ENCODE peak calls at places on chromosomes 2 and 18, in eight cellular contexts. Z is ovary, H is Peyer's patch, O is IMR-90, C is spleen, Y is esophagus squamous epithelium, W is gastrocnemius medialis, E is stomach. F is an unnamed sample. For H3K4me1, the result is how much of the 10 kb centered on the place peaks cover.

GRCh38 chr2:21395366-21395765 is 271.6 kb downstream of the TDRD15 start:
- DNase-seq in H (no peak), W (no peak), O (no peak), C (no peak), Y (no peak), Z (no peak), E (no peak), F (no peak)

GRCh38 chr18:59067873-59068272 is 71.8 kb upstream of the SEC11C start:
- DNase-seq in C (no peak), W (no peak), Y (no peak), H (peak), O (peak), Z (no peak), E (peak), F (no peak)

GRCh38 chr2:26558271-26559043 is 80.5 kb upstream of the OTOF start:
- DNase-seq in W (no peak), H (no peak), E (no peak), Y (no peak), C (peak), O (no peak), Z (no peak), F (no peak)

GRCh38 chr18:54204883-54205282 is 19.6 kb downstream of the MBD2 start:
- DNase-seq in W (no peak), C (no peak), Z (no peak), O (no peak), H (no peak), E (no peak), Y (no peak), F (no peak)

GRCh38 chr2:8462280-8462679 is 219.6 kb upstream of the ID2 start:
- DNase-seq in Y (no peak), O (no peak), W (no peak), H (peak), C (no peak), E (no peak), Z (no peak), F (no peak)

GRCh38 chr2:1802046-1802445 is 57.7 kb upstream of the PXDN start:
- DNase-seq in Y (no peak), O (no peak), H (no peak), E (no peak), Z (no peak), W (no peak), C (peak), F (no peak)

GRCh38 chr18:55862693-55863485 is 274.9 kb upstream of the TCF4 start:
- DNase-seq in E (no peak), W (no peak), Y (no peak), Z (no peak), O (no peak), C (no peak), H (no peak), F (no peak)

GRCh38 chr2:237096911-237097310 is 11.2 kb downstream of the COPS8 start:
- DNase-seq in O (peak), Y (no peak), H (no peak), C (no peak), W (peak), E (no peak), Z (no peak), F (no peak)

GRCh38 chr2:60560734-60561649 is 7.5 kb upstream of the BCL11A start:
- DNase-seq in Y (no peak), Z (no peak), E (no peak), O (no peak), W (no peak), C (no peak), H (no peak), F (no peak)

GRCh38 chr2:121633463-121633862 is 15.8 kb downstream of the CLASP1 start:
- DNase-seq in W (peak), O (no peak), Y (no peak), Z (no peak), H (no peak), E (no peak), C (no peak), F (no peak)

GRCh38 chr2:11508279-11508678 is 25.6 kb upstream of the GREB1 start:
- DNase-seq in Z (peak), W (no peak), O (no peak), E (no peak), H (no peak), C (no peak), Y (no peak), F (no peak)

GRCh38 chr18:12747530-12748315 is 44.9 kb downstream of the PSMG2 start:
- DNase-seq in E (no peak), W (no peak), H (no peak), Y (no peak), C (no peak), Z (no peak), O (peak), F (no peak)

GRCh38 chr18:75489493-75490190 is 62.1 kb upstream of the SMIM21 start:
- DNase-seq in E (no peak), Y (no peak), O (peak), C (no peak), H (no peak), Z (peak), W (no peak), F (peak)

GRCh38 chr2:100235098-100235497 is 87.2 kb downstream of the LONRF2 start:
- DNase-seq in Y (no peak), O (peak), H (peak), Z (no peak), W (no peak), E (peak), C (peak), F (no peak)

GRCh38 chr2:141384676-141385075 is 746.1 kb downstream of the LRP1B start:
- DNase-seq in H (no peak), Z (no peak), O (peak), E (no peak), C (no peak), Y (no peak), W (no peak), F (no peak)

GRCh38 chr2:69204654-69205053 is 182.4 kb downstream of the GFPT1 start:
- DNase-seq in W (no peak), O (no peak), Z (no peak), H (no peak), Y (no peak), E (no peak), C (no peak), F (no peak)

GRCh38 chr2:46612675-46613074 is 133.3 kb downstream of the TMEM247 start:
- DNase-seq in W (no peak), C (no peak), Z (no peak), H (no peak), Y (no peak), O (no peak), E (no peak), F (no peak)

GRCh38 chr2:110645616-110646015 is 32.2 kb downstream of the BUB1 start:
- DNase-seq in O (no peak), W (no peak), Y (no peak), E (no peak), Z (no peak), C (no peak), H (no peak), F (no peak)

GRCh38 chr2:8475349-8476045 is 206.4 kb upstream of the ID2 start:
- DNase-seq in W (no peak), C (no peak), Z (no peak), O (no peak), H (peak), Y (no peak), E (no peak), F (no peak)

GRCh38 chr2:204012081-204012653 is 75.6 kb downstream of the ICOS start:
- DNase-seq in W (no peak), Y (no peak), H (no peak), O (no peak), Z (no peak), C (no peak), E (peak), F (no peak)

GRCh38 chr2:239181601-239182471 is 219.0 kb downstream of the HDAC4 start:
- DNase-seq in W (no peak), E (no peak), Z (peak), C (peak), H (peak), O (no peak), Y (no peak), F (peak)

GRCh38 chr2:224142397-224143312 is 103.6 kb upstream of the SERPINE2 start:
- DNase-seq in C (no peak), O (peak), Z (no peak), W (no peak), E (no peak), Y (no peak), H (no peak), F (no peak)

GRCh38 chr2:231883468-231883881 is 42.7 kb downstream of the NPPC start:
- DNase-seq in Z (no peak), W (no peak), O (no peak), C (no peak), E (no peak), Y (no peak), H (peak), F (no peak)

GRCh38 chr18:70523798-70524182 is 234.9 kb downstream of the SOCS6 start:
- DNase-seq in C (no peak), O (no peak), E (no peak), Z (no peak), H (no peak), W (no peak), Y (no peak), F (no peak)

GRCh38 chr18:11695736-11696135 is 6.7 kb downstream of the GNAL start:
- DNase-seq in Z (no peak), H (no peak), E (no peak), W (no peak), C (no peak), Y (no peak), O (no peak), F (no peak)

GRCh38 chr18:43049021-43049420 is 66.5 kb downstream of the RIT2 start:
- DNase-seq in C (no peak), O (peak), H (no peak), Y (no peak), W (no peak), Z (no peak), E (no peak), F (no peak)

GRCh38 chr2:9307505-9307904 is 100.9 kb downstream of the ASAP2 start:
- DNase-seq in C (no peak), O (no peak), E (no peak), W (no peak), Y (no peak), H (no peak), Z (no peak), F (no peak)

GRCh38 chr18:25646971-25647370 is 295.0 kb upstream of the ZNF521 start:
- DNase-seq in H (no peak), W (no peak), Z (no peak), E (no peak), Y (no peak), O (peak), C (no peak), F (no peak)

GRCh38 chr2:228819701-228820100 is 451.4 kb downstream of the PID1 start:
- DNase-seq in W (no peak), H (no peak), Y (no peak), E (no peak), C (no peak), Z (no peak), O (peak), F (no peak)

GRCh38 chr2:145815933-145816332 is 1296.0 kb upstream of the ZEB2 start:
- DNase-seq in W (no peak), Y (no peak), C (no peak), O (no peak), H (no peak), E (no peak), Z (no peak), F (no peak)

GRCh38 chr2:96108578-96109561 is 7.5 kb downstream of the ADRA2B start:
- DNase-seq in Y (no peak), C (peak), O (no peak), Z (no peak), H (no peak), W (no peak), E (no peak), F (no peak)

GRCh38 chr2:44715671-44716077 is 225.8 kb upstream of the SIX3 start:
- DNase-seq in E (no peak), H (no peak), W (no peak), Z (no peak), Y (no peak), O (peak), C (no peak), F (no peak)

GRCh38 chr18:76687271-76688006 is 134.9 kb upstream of the ZNF236 start:
- DNase-seq in C (no peak), W (no peak), E (no peak), Y (no peak), O (peak), H (no peak), Z (peak), F (peak)

GRCh38 chr2:71746946-71747501 is 293.7 kb downstream of the DYSF start:
- DNase-seq in Z (no peak), C (no peak), H (peak), Y (no peak), O (no peak), W (peak), E (no peak), F (peak)

GRCh38 chr18:51235011-51235789 is 37.7 kb upstream of the MEX3C start:
- DNase-seq in O (no peak), C (no peak), H (no peak), E (no peak), W (no peak), Y (no peak), Z (no peak), F (no peak)

GRCh38 chr18:56632070-56633022 is 6.0 kb downstream of the TXNL1 start:
- DNase-seq in Z (no peak), H (no peak), W (no peak), C (no peak), Y (no peak), E (no peak), O (no peak), F (no peak)

GRCh38 chr2:113219889-113220641 is 46.3 kb downstream of the PSD4 start:
- DNase-seq in E (peak), Z (no peak), W (no peak), C (no peak), O (peak), H (peak), Y (no peak), F (no peak)

GRCh38 chr2:190162851-190163250 is 100.3 kb upstream of the MSTN start:
- DNase-seq in W (no peak), Z (no peak), Y (no peak), C (no peak), H (no peak), O (no peak), E (no peak), F (no peak)

GRCh38 chr18:32549248-32549842 is 78.7 kb upstream of the GAREM1 start:
- DNase-seq in W (no peak), Y (no peak), C (no peak), H (peak), O (peak), E (peak), Z (peak), F (peak)

DNA sequence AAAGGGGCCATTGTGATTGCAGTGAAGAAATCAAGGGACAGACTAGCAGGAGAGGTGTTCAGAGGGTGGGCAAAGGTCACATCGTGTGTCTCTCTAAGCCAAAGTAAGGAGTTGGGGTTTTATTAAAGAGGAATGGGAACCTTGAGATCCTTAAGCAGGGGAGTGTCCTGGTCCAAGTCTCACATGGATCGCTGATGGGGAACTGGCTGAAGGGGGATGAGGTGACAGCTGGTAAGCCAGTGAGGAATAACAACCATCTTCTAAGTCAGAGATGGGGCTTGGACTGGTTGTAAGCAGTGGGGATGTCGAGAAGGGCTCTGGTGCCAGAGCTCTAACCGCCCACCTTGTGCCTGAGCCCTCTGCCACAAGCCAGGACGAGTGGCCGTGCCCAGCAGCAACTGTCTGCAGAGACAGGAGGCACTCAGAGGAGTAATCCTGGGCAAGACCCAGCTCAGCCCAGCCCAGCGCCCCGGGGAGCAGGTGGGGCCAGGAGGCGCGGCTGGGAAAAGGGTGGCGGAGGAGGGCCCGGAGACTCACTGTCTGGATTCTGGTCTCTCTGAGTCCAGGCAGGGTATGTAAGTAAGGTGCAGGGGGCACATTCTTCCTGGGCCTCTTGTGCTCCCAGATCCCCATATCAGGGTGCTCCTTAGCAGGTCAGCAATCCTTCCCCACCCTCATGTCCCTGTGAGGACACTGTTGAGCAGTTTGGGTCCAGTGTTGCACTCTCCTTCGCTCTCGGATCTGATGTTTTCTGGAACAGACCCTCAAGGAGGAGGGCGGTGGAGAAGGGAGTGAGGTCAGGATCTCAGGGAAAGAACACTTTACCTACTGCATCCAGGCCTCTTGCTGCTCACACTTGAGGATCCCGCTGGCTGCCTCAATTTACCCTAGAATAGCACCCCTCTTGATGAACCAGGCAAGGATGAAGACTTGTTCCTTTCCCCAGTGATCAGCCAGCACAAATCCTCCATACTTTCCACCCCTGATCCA is 13.8 kb downstream of the WNT10A start:
- DNase-seq in Y (no peak), O (no peak), Z (no peak), E (no peak), W (no peak), H (no peak), C (no peak), F (no peak)
- H3K4me1 ChIP-seq in Y (under half), O (under half), Z (under half), E (under half), W (under half), H (under half), C (half or more), F (under half)

GRCh38 chr2:127455566-127456493 is 37.6 kb downstream of the PROC start:
- DNase-seq in W (no peak), C (no peak), Z (no peak), E (no peak), Y (no peak), O (no peak), H (peak), F (no peak)

GRCh38 chr2:127451981-127452380 is 33.8 kb downstream of the PROC start:
- DNase-seq in Z (no peak), Y (no peak), O (peak), W (no peak), E (no peak), H (no peak), C (no peak), F (no peak)

GRCh38 chr2:127453013-127453391 is 34.8 kb downstream of the PROC start:
- DNase-seq in Z (no peak), O (no peak), Y (no peak), H (no peak), C (no peak), E (no peak), W (no peak), F (no peak)

GRCh38 chr2:127454595-127455565 is 36.7 kb downstream of the PROC start:
- DNase-seq in Z (no peak), Y (no peak), H (peak), O (no peak), C (no peak), W (no peak), E (peak), F (no peak)

GRCh38 chr2:127453392-127454171 is 35.4 kb downstream of the PROC start:
- DNase-seq in Z (no peak), W (no peak), O (no peak), Y (no peak), H (no peak), C (no peak), E (no peak), F (no peak)
- TF ChIP-seq POLR2A in Z (no peak), W (no peak), O (no peak), Y (no peak), H (no peak), C (no peak), E (no peak), F (no peak)

DNA sequence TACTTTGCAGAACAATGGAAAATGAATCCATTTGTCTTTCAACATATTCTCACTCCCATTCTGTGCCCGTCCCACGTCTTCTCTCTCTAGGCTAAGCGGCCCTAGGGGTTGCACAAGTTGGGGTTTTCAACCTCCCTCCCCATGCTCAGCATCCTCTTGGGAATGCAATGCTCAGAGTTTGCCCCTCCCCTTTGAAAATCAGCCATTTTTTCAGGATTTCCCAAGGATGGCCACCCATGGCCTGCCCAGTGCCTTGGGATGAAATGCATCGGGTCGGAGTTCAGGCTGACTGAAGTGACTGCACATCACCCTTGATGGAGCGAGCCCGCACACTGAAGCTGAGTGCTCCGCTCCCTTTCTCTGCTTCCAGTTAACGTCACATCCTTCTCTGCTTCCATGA is 87.9 kb downstream of the TNS1 start:
- DNase-seq in H (no peak), W (no peak), Y (no peak), O (no peak), C (no peak), Z (no peak), E (no peak), F (no peak)
- H3K4me1 ChIP-seq in H (under half), W (half or more), Y (half or more), O (half or more), C (half or more), Z (half or more), E (half or more), F (half or more)

GRCh38 chr2:73111300-73112025 is 1.3 kb downstream of the RAB11FIP5 start:
- DNase-seq in O (no peak), C (peak), Y (no peak), W (peak), H (peak), Z (no peak), E (peak), F (peak)

GRCh38 chr2:73114273-73114867 is 1.6 kb upstream of the RAB11FIP5 start:
- DNase-seq in C (no peak), Z (no peak), H (no peak), W (no peak), E (no peak), O (peak), Y (no peak), F (no peak)

GRCh38 chr2:73113634-73113958 is 848 bp upstream of the RAB11FIP5 start:
- DNase-seq in E (no peak), Z (no peak), W (no peak), O (no peak), C (no peak), Y (no peak), H (no peak), F (no peak)

GRCh38 chr2:73112026-73112912 is 479 bp downstream of the RAB11FIP5 start:
- DNase-seq in O (peak), Y (no peak), H (peak), W (no peak), E (peak), Z (peak), C (peak), F (no peak)

DNA sequence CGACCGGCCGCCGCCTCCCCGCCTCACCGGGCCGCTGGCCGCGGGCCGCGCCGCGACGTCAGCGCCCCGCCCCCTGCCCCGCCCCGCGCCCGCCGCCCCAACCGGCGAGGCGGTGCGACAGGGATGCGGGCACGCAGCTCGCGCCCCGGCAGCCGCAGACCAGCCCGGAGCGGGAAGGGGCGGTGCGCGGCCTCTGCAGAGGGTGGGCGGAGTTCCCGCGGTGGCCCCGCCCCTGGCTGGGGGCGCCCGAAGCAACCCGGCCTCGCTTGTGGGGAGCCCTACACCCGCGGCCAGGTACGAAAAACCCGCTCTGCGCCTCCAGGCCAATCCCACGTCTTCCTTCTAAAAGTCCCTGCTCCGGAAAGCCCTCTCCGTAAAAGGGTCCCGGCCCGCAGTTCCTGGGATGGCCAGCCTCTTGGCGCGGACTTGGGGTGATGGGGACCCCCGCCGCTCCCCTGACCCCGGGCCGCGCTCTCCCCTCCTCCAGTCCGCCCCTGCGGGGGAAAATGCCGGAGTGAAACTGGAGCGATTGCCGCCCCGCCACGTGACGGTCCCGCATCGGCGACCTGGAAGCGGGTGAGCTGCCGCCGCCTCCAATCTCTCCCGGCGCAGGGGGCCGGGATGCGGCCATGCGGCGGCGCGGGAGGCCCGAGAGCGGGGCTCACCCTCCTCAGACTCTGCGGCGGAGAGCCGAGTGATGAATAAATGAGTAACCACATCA is at the start of gene RAB11FIP5:
- DNase-seq in Y (no peak), E (peak), W (peak), Z (peak), H (peak), O (peak), C (peak), F (peak)
- TF ChIP-seq POLR2A in Y (peak), E (no peak), W (peak), Z (peak), H (no peak), O (peak), C (no peak), F (peak)

GRCh38 chr2:234683950-234684349 is 187.1 kb upstream of the ARL4C start:
- DNase-seq in W (no peak), E (no peak), H (no peak), O (no peak), C (no peak), Y (no peak), Z (no peak), F (no peak)
- H3K4me1 ChIP-seq in W (under half), E (under half), H (under half), O (under half), C (under half), Y (under half), Z (under half), F (under half)

GRCh38 chr18:48951448-48952286 is 902 bp upstream of the SMAD7 start:
- DNase-seq in Y (peak), W (peak), C (peak), Z (peak), O (peak), H (peak), E (peak), F (peak)
- TF ChIP-seq POLR2A in Y (peak), W (peak), C (no peak), Z (peak), O (peak), H (peak), E (no peak), F (peak)

F was measured in uterus.